ENCODE peak calls at places on chromosomes 3 and 15, in four cellular contexts. One of them, this sample, is unnamed.

GRCh38 chr3:98596902-98597500 is 3.6 kb upstream of the CPOX start:
- DNase-seq in pancreas: no peak
- DNase-seq in thoracic aorta: no peak
- DNase-seq in choroid plexus epithelial cell: peak
- DNase-seq in this sample: no peak

GRCh38 chr15:25727867-25728600 is 135.1 kb downstream of the ATP10A start:
- DNase-seq in pancreas: no peak
- DNase-seq in choroid plexus epithelial cell: no peak
- DNase-seq in thoracic aorta: no peak
- DNase-seq in this sample: no peak

GRCh38 chr3:187738400-187739124 is 6.7 kb downstream of the BCL6 start:
- DNase-seq in choroid plexus epithelial cell: peak
- DNase-seq in thoracic aorta: peak
- DNase-seq in pancreas: peak
- DNase-seq in this sample: peak

GRCh38 chr15:63465104-63465503 is 39.3 kb upstream of the USP3 start:
- DNase-seq in pancreas: no peak
- DNase-seq in thoracic aorta: no peak
- DNase-seq in choroid plexus epithelial cell: peak
- DNase-seq in this sample: no peak

GRCh38 chr15:73677146-73677607 is 7.0 kb upstream of the CD276 start:
- DNase-seq in choroid plexus epithelial cell: peak
- DNase-seq in thoracic aorta: no peak
- DNase-seq in pancreas: peak
- DNase-seq in this sample: peak

GRCh38 chr3:107882261-107882660 is 208.6 kb downstream of the CD47 start:
- DNase-seq in choroid plexus epithelial cell: no peak
- DNase-seq in pancreas: no peak
- DNase-seq in thoracic aorta: no peak
- DNase-seq in this sample: no peak

GRCh38 chr15:76514292-76514691 is 177.7 kb downstream of the ISL2 start:
- DNase-seq in pancreas: no peak
- DNase-seq in thoracic aorta: no peak
- DNase-seq in choroid plexus epithelial cell: no peak
- DNase-seq in this sample: no peak

GRCh38 chr3:67037615-67038014 is 39.5 kb downstream of the KBTBD8 start:
- DNase-seq in choroid plexus epithelial cell: peak
- DNase-seq in thoracic aorta: no peak
- DNase-seq in pancreas: no peak
- DNase-seq in this sample: no peak

GRCh38 chr15:31129769-31130303 is 28.3 kb upstream of the TRPM1 start:
- DNase-seq in choroid plexus epithelial cell: no peak
- DNase-seq in pancreas: no peak
- DNase-seq in thoracic aorta: no peak
- DNase-seq in this sample: no peak

GRCh38 chr3:155241559-155241958 is 51.9 kb downstream of the STRIT1 start:
- DNase-seq in pancreas: no peak
- DNase-seq in choroid plexus epithelial cell: no peak
- DNase-seq in thoracic aorta: no peak
- DNase-seq in this sample: no peak

GRCh38 chr15:39628821-39629220 is 47.9 kb downstream of the THBS1 start:
- DNase-seq in thoracic aorta: no peak
- DNase-seq in pancreas: no peak
- DNase-seq in choroid plexus epithelial cell: peak
- DNase-seq in this sample: no peak

GRCh38 chr3:42447481-42447880 is 37.1 kb upstream of the LYZL4 start:
- DNase-seq in pancreas: no peak
- DNase-seq in thoracic aorta: no peak
- DNase-seq in choroid plexus epithelial cell: no peak
- DNase-seq in this sample: no peak

GRCh38 chr3:15454965-15455364 is 27.6 kb downstream of the EAF1 start:
- DNase-seq in pancreas: no peak
- DNase-seq in choroid plexus epithelial cell: no peak
- DNase-seq in thoracic aorta: no peak
- DNase-seq in this sample: no peak

GRCh38 chr3:40237892-40238571 is 71.5 kb upstream of the EIF1B start:
- DNase-seq in pancreas: no peak
- DNase-seq in choroid plexus epithelial cell: peak
- DNase-seq in thoracic aorta: no peak
- DNase-seq in this sample: peak
- TF ChIP-seq CTCF in pancreas: no peak
- TF ChIP-seq CTCF in choroid plexus epithelial cell: peak
- TF ChIP-seq CTCF in thoracic aorta: no peak
- TF ChIP-seq CTCF in this sample: peak

GRCh38 chr3:184488577-184488976 is 73.0 kb upstream of the EPHB3 start:
- DNase-seq in thoracic aorta: no peak
- DNase-seq in pancreas: no peak
- DNase-seq in choroid plexus epithelial cell: no peak
- DNase-seq in this sample: no peak

GRCh38 chr3:184485256-184485655 is 76.3 kb upstream of the EPHB3 start:
- DNase-seq in choroid plexus epithelial cell: no peak
- DNase-seq in thoracic aorta: no peak
- DNase-seq in pancreas: no peak
- DNase-seq in this sample: no peak

GRCh38 chr3:184486614-184487013 is 75.0 kb upstream of the EPHB3 start:
- DNase-seq in pancreas: no peak
- DNase-seq in choroid plexus epithelial cell: no peak
- DNase-seq in thoracic aorta: no peak
- DNase-seq in this sample: no peak

GRCh38 chr3:184489457-184489856 is 72.1 kb upstream of the EPHB3 start:
- DNase-seq in choroid plexus epithelial cell: no peak
- DNase-seq in thoracic aorta: no peak
- DNase-seq in pancreas: no peak
- DNase-seq in this sample: no peak

DNA sequence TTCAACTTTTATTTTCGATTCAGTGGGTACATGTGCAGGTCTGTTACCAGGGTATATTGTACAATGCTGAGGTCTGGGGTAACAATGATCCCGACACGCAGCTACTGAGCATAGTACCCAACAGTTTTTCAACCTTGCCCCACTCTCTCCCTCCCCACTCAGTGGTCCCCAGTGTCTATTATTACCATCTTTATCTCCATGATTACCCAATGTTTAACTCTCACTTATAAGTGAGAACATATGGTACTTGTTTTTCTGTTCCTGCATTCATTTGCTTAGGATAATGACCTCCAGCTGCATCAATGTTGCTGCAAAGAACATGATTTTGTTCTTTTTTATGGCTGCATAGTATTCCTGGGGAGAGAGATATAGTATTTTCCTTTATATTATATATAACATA is 75.7 kb upstream of the EPHB3 start:
- DNase-seq in thoracic aorta: no peak
- DNase-seq in pancreas: no peak
- DNase-seq in choroid plexus epithelial cell: no peak
- DNase-seq in this sample: no peak
- TF ChIP-seq CTCF in thoracic aorta: no peak
- TF ChIP-seq CTCF in pancreas: no peak
- TF ChIP-seq CTCF in choroid plexus epithelial cell: no peak
- TF ChIP-seq CTCF in this sample: no peak

GRCh38 chr3:133268772-133269171 is 131.1 kb upstream of the BFSP2 start:
- DNase-seq in pancreas: no peak
- DNase-seq in thoracic aorta: no peak
- DNase-seq in choroid plexus epithelial cell: no peak
- DNase-seq in this sample: no peak
- TF ChIP-seq CTCF in pancreas: no peak
- TF ChIP-seq CTCF in thoracic aorta: no peak
- TF ChIP-seq CTCF in choroid plexus epithelial cell: no peak
- TF ChIP-seq CTCF in this sample: no peak

GRCh38 chr3:81676706-81677456 is 84.6 kb downstream of the GBE1 start:
- DNase-seq in thoracic aorta: no peak
- DNase-seq in pancreas: no peak
- DNase-seq in choroid plexus epithelial cell: no peak
- DNase-seq in this sample: no peak
- TF ChIP-seq CTCF in thoracic aorta: no peak
- TF ChIP-seq CTCF in pancreas: no peak
- TF ChIP-seq CTCF in choroid plexus epithelial cell: no peak
- TF ChIP-seq CTCF in this sample: no peak

DNA sequence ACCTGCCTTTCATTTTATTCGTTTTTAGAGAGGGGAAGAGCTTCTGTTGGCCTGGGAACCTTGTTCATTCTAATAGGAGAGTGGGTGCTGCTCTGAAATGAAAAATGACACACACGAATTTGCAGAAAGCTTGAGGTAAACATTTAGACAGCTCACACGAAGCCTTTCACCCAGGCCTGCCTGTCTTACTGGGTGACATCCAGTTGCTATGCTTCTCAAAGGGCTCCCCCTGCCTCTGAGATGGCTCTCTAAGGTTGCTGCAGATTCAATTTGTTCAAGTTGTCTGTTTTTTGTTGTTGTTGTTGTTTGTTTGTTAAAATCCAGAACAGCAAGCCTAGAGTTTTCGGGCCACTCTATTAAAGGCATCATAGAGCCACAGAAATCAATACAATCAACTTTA is 18.1 kb downstream of the PEX5L start:
- DNase-seq in choroid plexus epithelial cell: no peak
- DNase-seq in pancreas: no peak
- DNase-seq in thoracic aorta: no peak
- DNase-seq in this sample: no peak
- TF ChIP-seq CTCF in choroid plexus epithelial cell: no peak
- TF ChIP-seq CTCF in pancreas: no peak
- TF ChIP-seq CTCF in thoracic aorta: no peak
- TF ChIP-seq CTCF in this sample: no peak

GRCh38 chr3:120567370-120568197 is 28.6 kb upstream of the NDUFB4 start:
- DNase-seq in choroid plexus epithelial cell: peak
- DNase-seq in thoracic aorta: no peak
- DNase-seq in pancreas: no peak
- DNase-seq in this sample: no peak
- TF ChIP-seq CTCF in choroid plexus epithelial cell: peak
- TF ChIP-seq CTCF in thoracic aorta: peak
- TF ChIP-seq CTCF in pancreas: no peak
- TF ChIP-seq CTCF in this sample: peak

GRCh38 chr3:46565607-46566039 is 479 bp downstream of the LRRC2 start:
- DNase-seq in pancreas: peak
- DNase-seq in thoracic aorta: no peak
- DNase-seq in choroid plexus epithelial cell: no peak
- DNase-seq in this sample: peak
- TF ChIP-seq CTCF in pancreas: no peak
- TF ChIP-seq CTCF in thoracic aorta: no peak
- TF ChIP-seq CTCF in choroid plexus epithelial cell: no peak
- TF ChIP-seq CTCF in this sample: no peak

GRCh38 chr3:63655519-63655918 is 3.0 kb downstream of the SNTN start:
- DNase-seq in choroid plexus epithelial cell: peak
- DNase-seq in pancreas: no peak
- DNase-seq in thoracic aorta: no peak
- DNase-seq in this sample: no peak

GRCh38 chr3:63656791-63657190 is 4.3 kb downstream of the SNTN start:
- DNase-seq in thoracic aorta: no peak
- DNase-seq in pancreas: no peak
- DNase-seq in choroid plexus epithelial cell: peak
- DNase-seq in this sample: no peak

GRCh38 chr3:63662500-63662899 is 10.0 kb downstream of the SNTN start:
- DNase-seq in thoracic aorta: no peak
- DNase-seq in choroid plexus epithelial cell: no peak
- DNase-seq in pancreas: no peak
- DNase-seq in this sample: no peak

GRCh38 chr3:63662011-63662410 is 9.5 kb downstream of the SNTN start:
- DNase-seq in choroid plexus epithelial cell: no peak
- DNase-seq in thoracic aorta: no peak
- DNase-seq in pancreas: no peak
- DNase-seq in this sample: no peak

DNA sequence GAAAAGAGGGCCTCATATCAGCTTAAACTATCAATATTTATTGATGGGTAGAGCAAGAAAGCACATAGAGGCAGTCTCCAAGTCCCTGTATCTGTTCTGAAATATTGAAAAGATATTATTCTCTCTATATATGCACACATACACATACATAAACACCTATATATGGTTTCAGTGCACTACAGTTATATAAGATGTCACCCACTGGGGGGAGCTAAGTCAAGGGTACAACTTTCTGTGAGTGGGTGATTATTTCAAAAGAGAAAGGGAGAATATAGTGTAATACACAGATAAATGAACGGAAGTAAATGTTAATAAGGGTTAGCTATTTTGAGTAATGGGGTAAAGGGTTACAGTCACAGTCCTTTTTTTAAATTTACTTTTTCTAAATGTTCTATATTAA is 8.8 kb downstream of the SNTN start:
- DNase-seq in thoracic aorta: no peak
- DNase-seq in choroid plexus epithelial cell: peak
- DNase-seq in pancreas: no peak
- DNase-seq in this sample: no peak
- TF ChIP-seq CTCF in thoracic aorta: no peak
- TF ChIP-seq CTCF in choroid plexus epithelial cell: peak
- TF ChIP-seq CTCF in pancreas: no peak
- TF ChIP-seq CTCF in this sample: no peak